ENCODE peak calls at places on chromosomes 13 and 19, in eight cellular contexts. One of them, this sample, is unnamed.

GRCh38 chr19:48695743-48696352 is at the start of gene FUT2:
- DNase-seq in ascending aorta: no peak
- DNase-seq in sigmoid colon: no peak
- DNase-seq in BE2C: no peak
- DNase-seq in nephron progenitor cell: no peak
- DNase-seq in coronary artery: no peak
- DNase-seq in upper lobe of right lung: no peak
- DNase-seq in lower lobe of right lung: no peak
- DNase-seq in this sample: no peak

GRCh38 chr19:52963229-52963760 is 614 bp upstream of the ZNF816 start:
- DNase-seq in coronary artery: peak
- DNase-seq in lower lobe of right lung: no peak
- DNase-seq in BE2C: peak
- DNase-seq in upper lobe of right lung: no peak
- DNase-seq in nephron progenitor cell: peak
- DNase-seq in ascending aorta: no peak
- DNase-seq in sigmoid colon: peak
- DNase-seq in this sample: no peak

GRCh38 chr13:51269039-51269438 is 46.8 kb downstream of the FAM124A start:
- DNase-seq in lower lobe of right lung: no peak
- DNase-seq in coronary artery: no peak
- DNase-seq in BE2C: no peak
- DNase-seq in sigmoid colon: peak
- DNase-seq in ascending aorta: no peak
- DNase-seq in upper lobe of right lung: no peak
- DNase-seq in nephron progenitor cell: no peak
- DNase-seq in this sample: no peak

GRCh38 chr13:33112745-33113144 is 96.5 kb downstream of the KL start:
- DNase-seq in nephron progenitor cell: no peak
- DNase-seq in BE2C: no peak
- DNase-seq in ascending aorta: no peak
- DNase-seq in upper lobe of right lung: no peak
- DNase-seq in sigmoid colon: no peak
- DNase-seq in lower lobe of right lung: no peak
- DNase-seq in coronary artery: no peak
- DNase-seq in this sample: no peak

GRCh38 chr13:59112375-59112774 is 1051.4 kb downstream of the DIAPH3 start:
- DNase-seq in coronary artery: no peak
- DNase-seq in BE2C: peak
- DNase-seq in lower lobe of right lung: no peak
- DNase-seq in nephron progenitor cell: no peak
- DNase-seq in upper lobe of right lung: no peak
- DNase-seq in ascending aorta: no peak
- DNase-seq in sigmoid colon: peak
- DNase-seq in this sample: no peak

GRCh38 chr13:95714142-95714832 is 37.3 kb downstream of the DNAJC3 start:
- DNase-seq in lower lobe of right lung: no peak
- DNase-seq in BE2C: no peak
- DNase-seq in nephron progenitor cell: no peak
- DNase-seq in upper lobe of right lung: no peak
- DNase-seq in coronary artery: no peak
- DNase-seq in sigmoid colon: no peak
- DNase-seq in ascending aorta: no peak
- DNase-seq in this sample: no peak

GRCh38 chr13:111156421-111156820 is 41.3 kb downstream of the ARHGEF7 start:
- DNase-seq in upper lobe of right lung: no peak
- DNase-seq in BE2C: no peak
- DNase-seq in coronary artery: no peak
- DNase-seq in sigmoid colon: no peak
- DNase-seq in lower lobe of right lung: no peak
- DNase-seq in ascending aorta: no peak
- DNase-seq in nephron progenitor cell: no peak
- DNase-seq in this sample: no peak

GRCh38 chr13:113153810-113154748 is 4.4 kb upstream of the PROZ start:
- DNase-seq in lower lobe of right lung: peak
- DNase-seq in sigmoid colon: peak
- DNase-seq in upper lobe of right lung: peak
- DNase-seq in BE2C: peak
- DNase-seq in coronary artery: peak
- DNase-seq in ascending aorta: no peak
- DNase-seq in nephron progenitor cell: peak
- DNase-seq in this sample: peak

GRCh38 chr13:106349080-106349841 is 186.2 kb downstream of the EFNB2 start:
- DNase-seq in BE2C: peak
- DNase-seq in coronary artery: no peak
- DNase-seq in lower lobe of right lung: peak
- DNase-seq in sigmoid colon: no peak
- DNase-seq in upper lobe of right lung: peak
- DNase-seq in nephron progenitor cell: peak
- DNase-seq in ascending aorta: no peak
- DNase-seq in this sample: no peak

GRCh38 chr13:23081901-23082300 is 98.9 kb upstream of the SGCG start:
- DNase-seq in coronary artery: no peak
- DNase-seq in upper lobe of right lung: no peak
- DNase-seq in sigmoid colon: no peak
- DNase-seq in lower lobe of right lung: no peak
- DNase-seq in BE2C: no peak
- DNase-seq in ascending aorta: no peak
- DNase-seq in nephron progenitor cell: no peak
- DNase-seq in this sample: no peak

GRCh38 chr13:72692884-72693514 is 34.4 kb downstream of the MZT1 start:
- DNase-seq in coronary artery: no peak
- DNase-seq in lower lobe of right lung: no peak
- DNase-seq in BE2C: no peak
- DNase-seq in ascending aorta: no peak
- DNase-seq in nephron progenitor cell: no peak
- DNase-seq in sigmoid colon: no peak
- DNase-seq in upper lobe of right lung: no peak
- DNase-seq in this sample: no peak

DNA sequence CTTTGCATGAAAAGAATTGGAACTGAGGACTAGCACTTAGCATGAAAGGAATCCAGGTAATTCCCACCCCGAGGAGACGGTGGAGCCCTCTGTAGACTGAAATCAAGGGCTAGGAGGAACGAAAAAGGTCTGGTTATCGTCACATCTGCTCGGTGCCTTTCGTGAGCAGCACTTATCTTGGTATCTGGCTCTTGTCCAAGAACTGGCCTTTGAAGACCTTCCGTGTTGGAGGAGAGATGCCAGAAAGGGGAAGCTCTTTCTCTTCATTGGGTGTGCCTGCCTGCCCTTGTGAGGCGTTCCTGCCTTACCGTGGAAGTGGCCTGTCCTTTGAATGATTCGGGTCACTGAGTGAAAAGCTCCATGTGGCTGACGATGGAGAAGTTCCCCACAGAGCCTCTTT is 121.4 kb upstream of the SLC10A2 start:
- DNase-seq in ascending aorta: no peak
- DNase-seq in nephron progenitor cell: no peak
- DNase-seq in lower lobe of right lung: no peak
- DNase-seq in BE2C: peak
- DNase-seq in upper lobe of right lung: no peak
- DNase-seq in sigmoid colon: no peak
- DNase-seq in coronary artery: no peak
- DNase-seq in this sample: no peak
- TF ChIP-seq CTCF in ascending aorta: no peak
- TF ChIP-seq CTCF in nephron progenitor cell: no peak
- TF ChIP-seq CTCF in lower lobe of right lung: no peak
- TF ChIP-seq CTCF in BE2C: peak
- TF ChIP-seq CTCF in upper lobe of right lung: no peak
- TF ChIP-seq CTCF in sigmoid colon: no peak
- TF ChIP-seq CTCF in coronary artery: no peak
- TF ChIP-seq CTCF in this sample: no peak

DNA sequence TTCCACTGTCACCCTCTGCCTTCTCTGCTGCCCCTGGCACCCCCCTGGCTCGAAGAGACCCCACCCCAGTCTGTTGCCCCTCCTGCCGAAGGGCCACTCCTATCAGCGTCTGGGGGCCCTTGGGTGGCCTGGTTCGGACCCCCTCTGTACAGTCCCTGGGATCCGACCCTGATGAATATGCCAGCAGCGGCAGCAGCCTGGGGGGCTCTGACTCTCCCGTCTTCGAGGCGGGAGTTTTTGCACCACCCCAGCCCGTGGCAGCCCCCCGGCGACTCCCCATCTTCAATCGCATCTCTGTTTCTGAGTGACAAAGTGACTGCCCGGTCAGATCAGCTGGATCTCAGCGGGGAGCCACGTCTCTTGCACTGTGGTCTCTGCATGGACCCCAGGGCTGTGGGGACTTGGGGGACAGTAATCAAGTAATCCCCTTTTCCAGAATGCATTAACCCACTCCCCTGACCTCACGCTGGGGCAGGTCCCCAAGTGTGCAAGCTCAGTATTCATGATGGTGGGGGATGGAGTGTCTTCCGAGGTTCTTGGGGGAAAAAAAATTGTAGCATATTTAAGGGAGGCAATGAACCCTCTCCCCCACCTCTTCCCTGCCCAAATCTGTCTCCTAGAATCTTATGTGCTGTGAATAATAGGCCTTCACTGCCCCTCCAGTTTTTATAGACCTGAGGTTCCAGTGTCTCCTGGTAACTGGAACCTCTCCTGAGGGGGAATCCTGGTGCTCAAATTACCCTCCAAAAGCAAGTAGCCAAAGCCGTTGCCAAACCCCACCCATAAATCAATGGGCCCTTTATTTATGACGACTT is 2.0 kb downstream of the ZFP36 start:
- DNase-seq in coronary artery: no peak
- DNase-seq in lower lobe of right lung: no peak
- DNase-seq in upper lobe of right lung: no peak
- DNase-seq in ascending aorta: no peak
- DNase-seq in nephron progenitor cell: no peak
- DNase-seq in BE2C: no peak
- DNase-seq in sigmoid colon: peak
- DNase-seq in this sample: peak
- TF ChIP-seq CTCF in coronary artery: no peak
- TF ChIP-seq CTCF in lower lobe of right lung: no peak
- TF ChIP-seq CTCF in upper lobe of right lung: no peak
- TF ChIP-seq CTCF in ascending aorta: no peak
- TF ChIP-seq CTCF in nephron progenitor cell: no peak
- TF ChIP-seq CTCF in BE2C: no peak
- TF ChIP-seq CTCF in sigmoid colon: no peak
- TF ChIP-seq CTCF in this sample: no peak

DNA sequence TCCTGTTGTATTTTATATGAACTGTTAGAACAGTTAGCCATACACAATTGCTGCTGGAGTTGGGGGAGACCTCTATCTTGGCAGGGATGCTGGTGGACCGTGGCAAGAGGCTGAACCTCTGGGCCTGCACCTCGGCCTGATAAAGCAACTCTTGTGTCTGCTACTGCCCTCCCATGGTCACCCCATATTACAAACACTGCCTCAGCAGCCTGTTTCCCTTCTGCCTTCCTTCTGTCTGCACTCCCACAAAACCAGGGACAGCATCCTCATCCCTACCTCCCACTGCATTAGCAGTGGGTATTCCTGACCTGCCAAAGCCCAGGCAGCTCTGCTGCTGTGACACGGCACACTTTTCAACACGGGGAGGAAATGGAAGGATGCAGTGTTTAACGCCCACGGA is 456.4 kb downstream of the FGF14 start:
- DNase-seq in lower lobe of right lung: no peak
- DNase-seq in sigmoid colon: no peak
- DNase-seq in upper lobe of right lung: no peak
- DNase-seq in ascending aorta: no peak
- DNase-seq in nephron progenitor cell: no peak
- DNase-seq in coronary artery: no peak
- DNase-seq in BE2C: no peak
- DNase-seq in this sample: no peak
- TF ChIP-seq CTCF in lower lobe of right lung: no peak
- TF ChIP-seq CTCF in sigmoid colon: no peak
- TF ChIP-seq CTCF in upper lobe of right lung: no peak
- TF ChIP-seq CTCF in ascending aorta: no peak
- TF ChIP-seq CTCF in nephron progenitor cell: no peak
- TF ChIP-seq CTCF in coronary artery: no peak
- TF ChIP-seq CTCF in BE2C: peak
- TF ChIP-seq CTCF in this sample: no peak

DNA sequence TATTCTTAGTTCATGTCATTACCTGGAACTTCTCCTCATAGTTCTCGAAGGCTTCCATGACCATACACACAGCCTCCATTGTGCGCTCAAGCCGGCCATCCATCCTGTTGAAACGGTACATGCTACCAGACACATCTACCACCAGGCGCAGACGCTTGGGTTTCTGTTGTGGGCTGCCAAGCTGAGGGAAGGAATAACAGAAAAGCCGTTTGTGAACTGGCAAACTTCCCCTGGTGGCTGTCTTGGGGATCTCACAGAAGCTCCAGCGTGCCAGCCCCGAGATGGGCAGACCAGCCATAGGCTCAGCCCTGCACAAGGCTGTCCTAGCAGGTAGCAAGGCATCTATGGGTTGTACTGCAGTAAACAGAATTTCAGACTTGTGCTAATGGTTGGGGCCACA is 130.1 kb downstream of the RGCC start:
- DNase-seq in lower lobe of right lung: no peak
- DNase-seq in nephron progenitor cell: no peak
- DNase-seq in sigmoid colon: no peak
- DNase-seq in upper lobe of right lung: no peak
- DNase-seq in BE2C: peak
- DNase-seq in ascending aorta: no peak
- DNase-seq in coronary artery: no peak
- DNase-seq in this sample: no peak
- TF ChIP-seq CTCF in lower lobe of right lung: no peak
- TF ChIP-seq CTCF in nephron progenitor cell: no peak
- TF ChIP-seq CTCF in sigmoid colon: no peak
- TF ChIP-seq CTCF in upper lobe of right lung: no peak
- TF ChIP-seq CTCF in BE2C: peak
- TF ChIP-seq CTCF in ascending aorta: no peak
- TF ChIP-seq CTCF in coronary artery: no peak
- TF ChIP-seq CTCF in this sample: no peak

GRCh38 chr13:45446181-45446580 is 18.6 kb upstream of the COG3 start:
- DNase-seq in nephron progenitor cell: no peak
- DNase-seq in BE2C: no peak
- DNase-seq in ascending aorta: no peak
- DNase-seq in upper lobe of right lung: no peak
- DNase-seq in coronary artery: no peak
- DNase-seq in sigmoid colon: no peak
- DNase-seq in lower lobe of right lung: no peak
- DNase-seq in this sample: no peak

GRCh38 chr13:45439781-45440462 is 21.7 kb upstream of the SLC25A30 start:
- DNase-seq in nephron progenitor cell: no peak
- DNase-seq in ascending aorta: no peak
- DNase-seq in sigmoid colon: no peak
- DNase-seq in lower lobe of right lung: no peak
- DNase-seq in upper lobe of right lung: no peak
- DNase-seq in coronary artery: no peak
- DNase-seq in BE2C: no peak
- DNase-seq in this sample: no peak

GRCh38 chr13:45445053-45445452 is 19.7 kb upstream of the COG3 start:
- DNase-seq in BE2C: no peak
- DNase-seq in nephron progenitor cell: no peak
- DNase-seq in sigmoid colon: no peak
- DNase-seq in lower lobe of right lung: no peak
- DNase-seq in upper lobe of right lung: no peak
- DNase-seq in ascending aorta: no peak
- DNase-seq in coronary artery: no peak
- DNase-seq in this sample: no peak

GRCh38 chr13:45439000-45439399 is 20.8 kb upstream of the SLC25A30 start:
- DNase-seq in sigmoid colon: no peak
- DNase-seq in ascending aorta: no peak
- DNase-seq in lower lobe of right lung: no peak
- DNase-seq in nephron progenitor cell: no peak
- DNase-seq in upper lobe of right lung: no peak
- DNase-seq in BE2C: no peak
- DNase-seq in coronary artery: no peak
- DNase-seq in this sample: no peak

GRCh38 chr13:45441633-45442032 is 23.1 kb upstream of the COG3 start:
- DNase-seq in ascending aorta: no peak
- DNase-seq in sigmoid colon: no peak
- DNase-seq in upper lobe of right lung: no peak
- DNase-seq in coronary artery: no peak
- DNase-seq in lower lobe of right lung: no peak
- DNase-seq in nephron progenitor cell: no peak
- DNase-seq in BE2C: no peak
- DNase-seq in this sample: no peak
- TF ChIP-seq CTCF in ascending aorta: no peak
- TF ChIP-seq CTCF in sigmoid colon: no peak
- TF ChIP-seq CTCF in upper lobe of right lung: no peak
- TF ChIP-seq CTCF in coronary artery: no peak
- TF ChIP-seq CTCF in lower lobe of right lung: no peak
- TF ChIP-seq CTCF in nephron progenitor cell: no peak
- TF ChIP-seq CTCF in BE2C: no peak
- TF ChIP-seq CTCF in this sample: no peak